ENCODE peak calls at places on chromosomes 12 and 14, in five cellular contexts. One of them, this sample, is unnamed.

GRCh38 chr12:47080725-47081502 is 1.2 kb upstream of the AMIGO2 start:
- DNase-seq in SK-N-SH: no peak
- DNase-seq in HepG2: no peak
- DNase-seq in HCT116: no peak
- DNase-seq in H1: no peak
- DNase-seq in this sample: peak; percentile 35

GRCh38 chr14:74262076-74262475 is 22.8 kb downstream of the VSX2 start:
- DNase-seq in HCT116: no peak
- DNase-seq in SK-N-SH: no peak
- DNase-seq in H1: no peak
- DNase-seq in HepG2: no peak
- DNase-seq in this sample: no peak

GRCh38 chr14:62532186-62532585 is 513.1 kb downstream of the KCNH5 start:
- DNase-seq in HepG2: no peak
- DNase-seq in HCT116: no peak
- DNase-seq in H1: no peak
- DNase-seq in SK-N-SH: no peak
- DNase-seq in this sample: no peak

GRCh38 chr12:51797301-51797700 is 51.2 kb downstream of the FIGNL2 start:
- DNase-seq in HCT116: no peak
- DNase-seq in SK-N-SH: no peak
- DNase-seq in HepG2: no peak
- DNase-seq in H1: no peak
- DNase-seq in this sample: no peak

GRCh38 chr14:101318271-101318670 is 243.0 kb upstream of the DIO3 start:
- DNase-seq in HCT116: no peak
- DNase-seq in H1: no peak
- DNase-seq in SK-N-SH: no peak
- DNase-seq in HepG2: no peak
- DNase-seq in this sample: no peak

GRCh38 chr12:31600764-31601163 is 9.8 kb upstream of the DENND5B start:
- DNase-seq in H1: no peak
- DNase-seq in SK-N-SH: no peak
- DNase-seq in HepG2: no peak
- DNase-seq in HCT116: no peak
- DNase-seq in this sample: no peak

GRCh38 chr14:102917469-102918211 is 4.8 kb upstream of the AMN start:
- DNase-seq in HCT116: peak; percentile 18
- DNase-seq in H1: peak; percentile 38
- DNase-seq in HepG2: peak; percentile 24
- DNase-seq in SK-N-SH: peak; percentile 87
- DNase-seq in this sample: peak; percentile 50

GRCh38 chr14:50865677-50866076 is 6.2 kb upstream of the ABHD12B start:
- DNase-seq in HCT116: no peak
- DNase-seq in SK-N-SH: no peak
- DNase-seq in H1: no peak
- DNase-seq in HepG2: no peak
- DNase-seq in this sample: no peak

GRCh38 chr12:117155278-117156060 is 34.8 kb downstream of the FBXO21 start:
- DNase-seq in HepG2: peak; percentile 95
- DNase-seq in SK-N-SH: peak; percentile 85
- DNase-seq in H1: peak; percentile 99
- DNase-seq in HCT116: peak; percentile 95
- DNase-seq in this sample: peak; percentile 81

GRCh38 chr12:114656906-114657596 is 26.9 kb downstream of the TBX3 start:
- DNase-seq in H1: no peak
- DNase-seq in HepG2: peak; percentile 72
- DNase-seq in HCT116: no peak
- DNase-seq in SK-N-SH: no peak
- DNase-seq in this sample: no peak

GRCh38 chr14:71532790-71533189 is 399.4 kb upstream of the RGS6 start:
- DNase-seq in H1: no peak
- DNase-seq in HCT116: no peak
- DNase-seq in SK-N-SH: no peak
- DNase-seq in HepG2: no peak
- DNase-seq in this sample: no peak

GRCh38 chr12:54229624-54230212 is 40.9 kb upstream of the SMUG1 start:
- DNase-seq in H1: no peak
- DNase-seq in SK-N-SH: no peak
- DNase-seq in HepG2: no peak
- DNase-seq in HCT116: peak; percentile 60
- DNase-seq in this sample: no peak

GRCh38 chr12:9118161-9118560 is 2.4 kb upstream of the A2M start:
- DNase-seq in SK-N-SH: no peak
- DNase-seq in HCT116: no peak
- DNase-seq in H1: no peak
- DNase-seq in HepG2: no peak
- DNase-seq in this sample: no peak

GRCh38 chr14:97707603-97708002 is 910.4 kb downstream of the VRK1 start:
- DNase-seq in H1: no peak
- DNase-seq in SK-N-SH: no peak
- DNase-seq in HCT116: no peak
- DNase-seq in HepG2: no peak
- DNase-seq in this sample: no peak

GRCh38 chr12:26813812-26814211 is 19.2 kb downstream of the ITPR2 start:
- DNase-seq in HCT116: no peak
- DNase-seq in SK-N-SH: no peak
- DNase-seq in H1: no peak
- DNase-seq in HepG2: no peak
- DNase-seq in this sample: no peak

GRCh38 chr12:89927226-89927698 is 218.6 kb upstream of the ATP2B1 start:
- DNase-seq in H1: no peak
- DNase-seq in HCT116: no peak
- DNase-seq in SK-N-SH: no peak
- DNase-seq in HepG2: no peak
- DNase-seq in this sample: no peak

GRCh38 chr14:51860836-51861583 is 598 bp downstream of the GNG2 start:
- DNase-seq in HCT116: no peak
- DNase-seq in SK-N-SH: peak; percentile 50
- DNase-seq in H1: no peak
- DNase-seq in HepG2: no peak
- DNase-seq in this sample: no peak

GRCh38 chr12:120979862-120980696 is 1.7 kb downstream of the HNF1A start:
- DNase-seq in HCT116: no peak
- DNase-seq in H1: no peak
- DNase-seq in HepG2: peak; percentile 86
- DNase-seq in SK-N-SH: no peak
- DNase-seq in this sample: no peak

GRCh38 chr12:62738611-62739010 is 196.3 kb downstream of the PPM1H start:
- DNase-seq in SK-N-SH: no peak
- DNase-seq in HepG2: no peak
- DNase-seq in HCT116: no peak
- DNase-seq in H1: no peak
- DNase-seq in this sample: no peak

GRCh38 chr12:106120578-106121105 is 18.1 kb downstream of the NUAK1 start:
- DNase-seq in SK-N-SH: no peak
- DNase-seq in HepG2: peak; percentile 84
- DNase-seq in HCT116: no peak
- DNase-seq in H1: no peak
- DNase-seq in this sample: no peak

GRCh38 chr12:96719671-96720362 is 187.2 kb upstream of the NEDD1 start:
- DNase-seq in SK-N-SH: no peak
- DNase-seq in HepG2: no peak
- DNase-seq in H1: no peak
- DNase-seq in HCT116: no peak
- DNase-seq in this sample: peak; percentile 50

DNA sequence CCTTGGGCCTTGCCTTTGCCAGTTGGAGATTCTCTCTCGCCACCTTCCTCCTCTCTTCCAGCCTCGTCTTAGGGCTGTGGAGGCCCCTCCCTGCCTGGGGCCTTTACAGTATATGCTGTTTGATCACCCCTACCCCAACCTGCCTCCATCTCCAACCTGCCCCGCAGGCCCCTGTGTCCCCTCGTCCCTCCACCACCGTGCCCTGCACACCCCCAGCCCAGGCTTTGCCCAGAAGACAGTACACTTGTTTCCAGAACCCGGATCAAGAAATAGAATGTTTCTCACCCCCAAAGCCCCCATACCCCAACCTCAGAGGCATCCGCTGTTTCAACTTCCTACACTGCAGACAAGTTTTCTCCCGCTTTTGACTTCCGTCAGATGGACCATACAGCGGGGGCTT is 202.3 kb upstream of the C14orf180 start:
- DNase-seq in HepG2: no peak
- DNase-seq in H1: no peak
- DNase-seq in HCT116: no peak
- DNase-seq in SK-N-SH: no peak
- DNase-seq in this sample: no peak
- TF ChIP-seq JUND in HepG2: no peak
- TF ChIP-seq JUND in H1: no peak
- TF ChIP-seq JUND in HCT116: no peak
- TF ChIP-seq JUND in SK-N-SH: no peak
- TF ChIP-seq JUND in this sample: no peak

GRCh38 chr12:84857809-84858208 is 54.8 kb downstream of the SLC6A15 start:
- DNase-seq in HepG2: no peak
- DNase-seq in H1: no peak
- DNase-seq in SK-N-SH: no peak
- DNase-seq in HCT116: no peak
- DNase-seq in this sample: no peak
- TF ChIP-seq JUND in HepG2: no peak
- TF ChIP-seq JUND in H1: no peak
- TF ChIP-seq JUND in SK-N-SH: no peak
- TF ChIP-seq JUND in HCT116: no peak
- TF ChIP-seq JUND in this sample: no peak

GRCh38 chr14:95465358-95465757 is 51.1 kb downstream of the SYNE3 start:
- DNase-seq in H1: no peak
- DNase-seq in HCT116: no peak
- DNase-seq in HepG2: no peak
- DNase-seq in SK-N-SH: no peak
- DNase-seq in this sample: no peak

GRCh38 chr14:95467232-95467631 is 49.2 kb downstream of the SYNE3 start:
- DNase-seq in SK-N-SH: no peak
- DNase-seq in HCT116: no peak
- DNase-seq in HepG2: no peak
- DNase-seq in H1: no peak
- DNase-seq in this sample: no peak

GRCh38 chr14:95467657-95468056 is 48.8 kb downstream of the SYNE3 start:
- DNase-seq in HepG2: no peak
- DNase-seq in SK-N-SH: no peak
- DNase-seq in HCT116: no peak
- DNase-seq in H1: no peak
- DNase-seq in this sample: no peak

GRCh38 chr14:95465936-95466335 is 50.5 kb downstream of the SYNE3 start:
- DNase-seq in H1: no peak
- DNase-seq in HepG2: no peak
- DNase-seq in SK-N-SH: no peak
- DNase-seq in HCT116: no peak
- DNase-seq in this sample: no peak

GRCh38 chr14:95466506-95466905 is 49.9 kb downstream of the SYNE3 start:
- DNase-seq in HepG2: no peak
- DNase-seq in SK-N-SH: no peak
- DNase-seq in H1: no peak
- DNase-seq in HCT116: no peak
- DNase-seq in this sample: no peak
- TF ChIP-seq JUND in HepG2: no peak
- TF ChIP-seq JUND in SK-N-SH: no peak
- TF ChIP-seq JUND in H1: no peak
- TF ChIP-seq JUND in HCT116: no peak
- TF ChIP-seq JUND in this sample: no peak

DNA sequence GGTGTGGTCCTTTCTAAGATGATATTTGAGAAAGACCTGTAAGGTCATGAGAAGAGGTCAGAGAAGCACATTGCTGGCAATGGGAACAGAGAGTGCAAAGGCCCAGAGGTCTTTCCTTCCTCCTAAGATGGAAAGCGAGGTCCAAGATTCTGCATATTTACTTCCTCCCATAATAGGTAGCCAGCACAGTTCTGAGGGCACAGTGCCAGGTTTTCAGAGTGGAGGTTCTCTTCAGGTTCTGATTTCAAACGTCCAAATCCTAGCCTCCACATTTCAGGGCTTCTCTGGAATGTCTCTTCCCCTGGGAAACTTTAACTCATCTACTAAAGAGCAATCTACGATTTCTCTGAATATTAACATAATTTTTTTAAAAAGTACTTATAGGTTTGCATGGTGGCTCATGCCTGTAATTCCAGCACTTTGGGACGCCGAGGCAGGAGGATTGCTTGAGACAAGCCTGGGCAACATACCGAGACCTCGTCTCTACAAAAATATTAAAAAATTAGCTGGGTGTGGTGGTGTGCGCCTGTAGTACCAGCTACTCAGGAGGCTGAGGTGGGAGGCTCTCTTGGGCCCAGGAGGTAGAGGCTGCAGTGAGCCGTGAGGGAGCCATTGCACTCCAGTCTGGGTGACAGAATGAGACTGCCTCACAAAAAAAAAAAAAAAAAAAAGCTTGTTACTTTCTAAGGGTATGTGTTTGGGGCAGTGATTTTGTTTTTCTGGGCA is 526 bp upstream of the MRPL42 start:
- DNase-seq in HepG2: no peak
- DNase-seq in SK-N-SH: no peak
- DNase-seq in HCT116: no peak
- DNase-seq in H1: no peak
- DNase-seq in this sample: no peak
- TF ChIP-seq JUND in HepG2: no peak
- TF ChIP-seq JUND in SK-N-SH: no peak
- TF ChIP-seq JUND in HCT116: no peak
- TF ChIP-seq JUND in H1: no peak
- TF ChIP-seq JUND in this sample: no peak

This sample was measured in T47D.